ENCODE peak calls at places on chromosome X, in eight cellular contexts. N is thoracic aorta, K is cardiac muscle cell, L is NT2/D1, O is aorta, Y is mesenchymal stem cell, I is fibroblast of lung, A is hepatocyte. Q is an unnamed sample.

GRCh38 chrX:56802428-56802827 is 73.4 kb downstream of the NBDY start:
- DNase-seq in N (no peak), K (no peak), L (no peak), O (no peak), Y (no peak), I (no peak), A (no peak), Q (no peak)

GRCh38 chrX:136146614-136147319 is 566 bp upstream of the FHL1 start:
- DNase-seq in N (no peak), K (peak; percentile 49), L (no peak), O (peak; percentile 80), Y (peak; percentile 22), I (peak; percentile 9), A (peak; percentile 19), Q (peak; percentile 31)

GRCh38 chrX:3362956-3363355 is 16.5 kb upstream of the MXRA5 start:
- DNase-seq in N (no peak), K (no peak), L (no peak), O (no peak), Y (no peak), I (no peak), A (no peak), Q (no peak)

GRCh38 chrX:102745513-102746133 is 25.1 kb downstream of the GPRASP3 start:
- DNase-seq in N (no peak), K (peak; percentile 19), L (no peak), O (peak; percentile 68), Y (peak; percentile 4), I (no peak), A (peak; percentile 44), Q (no peak)

GRCh38 chrX:153381684-153382532 is 19.2 kb downstream of the PNMA6E start:
- DNase-seq in N (no peak), K (peak; percentile 78), L (no peak), O (no peak), Y (peak; percentile 90), I (peak; percentile 83), A (peak; percentile 75), Q (peak; percentile 86)

GRCh38 chrX:155215443-155216178 is 649 bp upstream of the VBP1 start:
- DNase-seq in N (no peak), K (no peak), L (no peak), O (no peak), Y (no peak), I (no peak), A (no peak), Q (no peak)

GRCh38 chrX:95076449-95076848 is 1402.4 kb downstream of the FAM133A start:
- DNase-seq in N (no peak), K (peak; percentile 37), L (no peak), O (no peak), Y (peak; percentile 37), I (peak; percentile 37), A (peak; percentile 43), Q (peak; percentile 43)

GRCh38 chrX:40098264-40099045 is 697 bp upstream of the BCOR start:
- DNase-seq in N (no peak), K (peak; percentile 89), L (no peak), O (no peak), Y (peak; percentile 78), I (peak; percentile 56), A (peak; percentile 83), Q (peak; percentile 64)

GRCh38 chrX:39787999-39788398 is 309.8 kb downstream of the BCOR start:
- DNase-seq in N (no peak), K (no peak), L (no peak), O (no peak), Y (no peak), I (no peak), A (no peak), Q (no peak)

GRCh38 chrX:143429021-143429570 is 88.2 kb downstream of the SPANXN3 start:
- DNase-seq in N (no peak), K (no peak), L (no peak), O (no peak), Y (peak; percentile 0), I (peak; percentile 0), A (no peak), Q (no peak)

GRCh38 chrX:24728530-24728929 is 34.8 kb downstream of the POLA1 start:
- DNase-seq in N (no peak), K (no peak), L (no peak), O (no peak), Y (no peak), I (no peak), A (no peak), Q (no peak)

GRCh38 chrX:1493317-1493856 is 40.7 kb upstream of the ASMTL start:
- DNase-seq in N (no peak), K (no peak), L (no peak), O (no peak), Y (no peak), I (no peak), A (no peak), Q (no peak)

GRCh38 chrX:148592595-148592994 is 92.2 kb downstream of the AFF2 start:
- DNase-seq in N (no peak), K (no peak), L (no peak), O (no peak), Y (no peak), I (no peak), A (no peak), Q (no peak)

GRCh38 chrX:16459008-16459407 is 190.9 kb upstream of the S100G start:
- DNase-seq in N (no peak), K (no peak), L (no peak), O (no peak), Y (no peak), I (no peak), A (no peak), Q (no peak)

GRCh38 chrX:154317391-154318000 is 21.9 kb downstream of the TKTL1 start:
- DNase-seq in N (no peak), K (peak; percentile 52), L (no peak), O (no peak), Y (peak; percentile 29), I (no peak), A (peak; percentile 33), Q (peak; percentile 44)

GRCh38 chrX:11899091-11899490 is 141.1 kb downstream of the MSL3 start:
- DNase-seq in N (no peak), K (no peak), L (no peak), O (no peak), Y (peak; percentile 6), I (peak; percentile 75), A (no peak), Q (no peak)

GRCh38 chrX:87067795-87068194 is 449.8 kb upstream of the KLHL4 start:
- DNase-seq in N (no peak), K (no peak), L (no peak), O (no peak), Y (no peak), I (no peak), A (no peak), Q (no peak)

GRCh38 chrX:30653415-30654131 is at the start of gene GK:
- DNase-seq in N (no peak), K (peak; percentile 34), L (no peak), O (no peak), Y (peak; percentile 31), I (no peak), A (peak; percentile 25), Q (peak; percentile 27)

GRCh38 chrX:40734956-40735317 is 405 bp downstream of the MED14 start:
- DNase-seq in N (no peak), K (no peak), L (no peak), O (no peak), Y (peak; percentile 24), I (peak; percentile 26), A (peak; percentile 30), Q (peak; percentile 54)

GRCh38 chrX:112941209-112941788 is 100.7 kb upstream of the AMOT start:
- DNase-seq in N (no peak), K (no peak), L (no peak), O (no peak), Y (no peak), I (no peak), A (peak; percentile 18), Q (peak; percentile 2)
- H3K4me3 ChIP-seq in N (peak overlapping the region; percentile 26), K (no peak overlapping the region), L (no peak overlapping the region), O (no peak overlapping the region), Y (peak overlapping the region; percentile 45), I (no peak overlapping the region), A (no peak overlapping the region), Q (peak overlapping the region; percentile 50)

GRCh38 chrX:107029752-107030151 is 29.7 kb upstream of the MORC4 start:
- DNase-seq in N (no peak), K (no peak), L (no peak), O (no peak), Y (no peak), I (no peak), A (no peak), Q (no peak)

GRCh38 chrX:107025538-107025937 is 25.5 kb upstream of the MORC4 start:
- DNase-seq in N (no peak), K (peak; percentile 55), L (peak; percentile 18), O (no peak), Y (peak; percentile 33), I (peak; percentile 13), A (peak; percentile 39), Q (peak; percentile 55)
- H3K27me3 ChIP-seq in N (no peaks in the 10 kb centered on the region), K (no peaks in the 10 kb centered on the region), L (no peaks in the 10 kb centered on the region), O (no peaks in the 10 kb centered on the region), Y (no peaks in the 10 kb centered on the region), I (no peaks in the 10 kb centered on the region), A (no peaks in the 10 kb centered on the region), Q (peaks cover 23% of the 10 kb centered on the region)

GRCh38 chrX:12985336-12985735 is 10.4 kb downstream of the TMSB4X start:
- DNase-seq in N (no peak), K (no peak), L (no peak), O (no peak), Y (no peak), I (no peak), A (no peak), Q (no peak)
- H3K4me1 ChIP-seq in N (peaks cover 4% of the 10 kb centered on the region), K (no peaks in the 10 kb centered on the region), L (no peaks in the 10 kb centered on the region), O (no peaks in the 10 kb centered on the region), Y (no peaks in the 10 kb centered on the region), I (peaks cover 4% of the 10 kb centered on the region), A (peaks cover 44% of the 10 kb centered on the region), Q (no peaks in the 10 kb centered on the region)

GRCh38 chrX:48003758-48004457 is at the start of gene ZNF182:
- DNase-seq in N (peak; percentile 82), K (peak; percentile 94), L (peak; percentile 92), O (peak; percentile 96), Y (peak; percentile 88), I (peak; percentile 79), A (peak; percentile 95), Q (peak; percentile 93)

GRCh38 chrX:48003367-48003757 is 427 bp downstream of the ZNF182 start:
- DNase-seq in N (no peak), K (no peak), L (no peak), O (no peak), Y (no peak), I (no peak), A (no peak), Q (no peak)

DNA sequence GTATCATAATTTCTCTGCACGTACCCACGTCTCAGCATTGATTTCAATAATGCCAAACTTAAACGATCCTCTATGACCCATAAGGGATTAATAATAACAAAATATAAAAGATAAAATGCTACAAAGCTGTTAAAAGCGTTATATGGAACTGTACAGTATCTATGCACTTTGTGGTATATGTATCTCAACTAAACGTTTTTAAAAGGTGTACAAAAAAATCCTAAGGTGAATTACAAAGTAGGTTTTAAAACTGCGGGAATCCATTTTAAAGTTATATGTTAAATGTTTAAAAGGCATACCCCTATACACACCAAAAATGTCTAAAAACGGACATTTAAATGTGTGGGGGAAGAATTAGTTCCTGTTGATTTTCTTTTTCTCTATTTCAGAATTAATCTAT is 860 bp downstream of the ZNF182 start:
- DNase-seq in N (no peak), K (no peak), L (no peak), O (no peak), Y (no peak), I (no peak), A (no peak), Q (no peak)
- H3K4me3 ChIP-seq in N (peak overlapping the region; percentile 77), K (peak overlapping the region; percentile 68), L (peak overlapping the region; percentile 89), O (peak overlapping the region; percentile 52), Y (peak overlapping the region; percentile 90), I (peak overlapping the region; percentile 78), A (peak overlapping the region; percentile 43), Q (peak overlapping the region; percentile 87)

GRCh38 chrX:120840826-120841225 is 34.8 kb downstream of the CT47B1 start:
- DNase-seq in N (no peak), K (no peak), L (no peak), O (no peak), Y (no peak), I (peak; percentile 76), A (no peak), Q (peak; percentile 54)
- H3K27me3 ChIP-seq in N (no peaks in the 10 kb centered on the region), K (no peaks in the 10 kb centered on the region), L (no peaks in the 10 kb centered on the region), O (no peaks in the 10 kb centered on the region), Y (no peaks in the 10 kb centered on the region), I (no peaks in the 10 kb centered on the region), A (no peaks in the 10 kb centered on the region), Q (no peaks in the 10 kb centered on the region)

Q was measured in adipocyte.